ENCODE peak calls at places on chromosome 17, in nine cellular contexts. H, F, Y, L, Z, P, T, W and D are unnamed samples.

GRCh38 chr17:75153854-75154194 is 488 bp downstream of the JPT1 start:
- DNase-seq in P (no peak), L (peak), Y (no peak), W (no peak), Z (peak), F (no peak), T (no peak), H (no peak), D (peak)

GRCh38 chr17:82528484-82529265 is 9.1 kb downstream of the FOXK2 start:
- DNase-seq in T (peak), H (no peak), L (no peak), W (no peak), P (no peak), Y (peak), F (no peak), Z (no peak), D (peak)

GRCh38 chr17:69314246-69315030 is 12.5 kb downstream of the ABCA5 start:
- DNase-seq in H (no peak), W (no peak), Y (peak), L (no peak), F (no peak), P (no peak), T (peak), Z (no peak), D (no peak)

GRCh38 chr17:51590071-51590470 is 329.7 kb downstream of the UTP18 start:
- DNase-seq in T (peak), Z (no peak), F (no peak), P (no peak), W (no peak), L (no peak), H (no peak), Y (no peak), D (no peak)

GRCh38 chr17:49523706-49524472 is 28.8 kb downstream of the NGFR start:
- DNase-seq in W (no peak), F (no peak), P (no peak), T (no peak), L (peak), Y (no peak), H (no peak), Z (peak), D (no peak)

GRCh38 chr17:45645330-45645729 is 138.8 kb upstream of the CRHR1 start:
- DNase-seq in L (no peak), Y (no peak), Z (no peak), W (no peak), P (no peak), F (no peak), T (no peak), H (no peak), D (no peak)

GRCh38 chr17:29807520-29808361 is 122.3 kb downstream of the SSH2 start:
- DNase-seq in T (peak), P (peak), Y (peak), H (peak), Z (no peak), L (peak), F (peak), W (peak), D (peak)

GRCh38 chr17:45326566-45326965 is 9.7 kb upstream of the MAP3K14 start:
- DNase-seq in H (no peak), Z (no peak), Y (no peak), T (no peak), F (no peak), L (no peak), W (no peak), P (no peak), D (no peak)

GRCh38 chr17:80225230-80225629 is 5.0 kb downstream of the SLC26A11 start:
- DNase-seq in Y (no peak), W (no peak), Z (peak), H (no peak), L (no peak), T (no peak), P (no peak), F (no peak), D (no peak)

GRCh38 chr17:61410100-61410551 is 10.5 kb downstream of the TBX2 start:
- DNase-seq in L (no peak), T (no peak), Z (peak), W (no peak), Y (no peak), H (no peak), P (no peak), F (no peak), D (peak)

GRCh38 chr17:39729280-39729851 is 966 bp downstream of the MIEN1 start:
- DNase-seq in T (no peak), W (no peak), Y (no peak), H (no peak), L (no peak), F (no peak), Z (no peak), P (no peak), D (no peak)

GRCh38 chr17:68004201-68004600 is 7.9 kb upstream of the C17orf58 start:
- DNase-seq in H (no peak), T (no peak), Z (no peak), F (no peak), W (no peak), Y (no peak), P (no peak), L (no peak), D (no peak)

GRCh38 chr17:21250719-21251305 is 2.4 kb downstream of the NATD1 start:
- DNase-seq in T (no peak), L (no peak), W (no peak), Y (no peak), Z (no peak), H (no peak), P (no peak), F (no peak), D (no peak)

GRCh38 chr17:74430706-74431567 is 951 bp upstream of the GPRC5C start:
- DNase-seq in L (no peak), W (no peak), F (no peak), T (peak), P (no peak), Y (peak), Z (peak), H (peak), D (peak)

GRCh38 chr17:27256225-27257030 is 37.5 kb upstream of the WSB1 start:
- DNase-seq in W (no peak), T (no peak), Y (peak), L (no peak), F (no peak), P (no peak), H (no peak), Z (no peak), D (no peak)

GRCh38 chr17:52170963-52171572 is 12.6 kb upstream of the CA10 start:
- DNase-seq in T (peak), F (no peak), W (no peak), P (no peak), H (peak), Y (peak), Z (no peak), L (no peak), D (no peak)

GRCh38 chr17:39635614-39636176 is 1.2 kb upstream of the STARD3 start:
- DNase-seq in F (no peak), T (no peak), L (no peak), Z (no peak), H (no peak), Y (no peak), P (no peak), W (no peak), D (no peak)

GRCh38 chr17:4898927-4899326 is 409 bp upstream of the C17orf107 start:
- DNase-seq in Y (no peak), T (no peak), H (no peak), L (peak), F (no peak), Z (peak), W (no peak), P (no peak), D (no peak)

GRCh38 chr17:6437466-6437865 is 2.5 kb upstream of the AIPL1 start:
- DNase-seq in W (no peak), P (no peak), T (peak), H (no peak), L (no peak), Z (no peak), Y (no peak), F (no peak), D (no peak)

GRCh38 chr17:57071991-57072944 is 12.8 kb upstream of the AKAP1 start:
- DNase-seq in H (no peak), F (no peak), Z (no peak), P (no peak), W (no peak), Y (no peak), T (no peak), L (no peak), D (no peak)

GRCh38 chr17:7237761-7238417 is 1.4 kb downstream of the PHF23 start:
- DNase-seq in Y (peak), T (peak), L (peak), W (peak), P (peak), H (peak), Z (peak), F (peak), D (peak)

GRCh38 chr17:64354396-64354795 is 36.3 kb downstream of the PECAM1 start:
- DNase-seq in Z (no peak), F (no peak), H (no peak), W (no peak), P (no peak), T (no peak), L (no peak), Y (no peak), D (no peak)

GRCh38 chr17:39194089-39194984 is 3.1 kb downstream of the CACNB1 start:
- DNase-seq in Y (peak), P (no peak), L (no peak), H (peak), W (no peak), Z (no peak), T (no peak), F (no peak), D (peak)

GRCh38 chr17:66466421-66466820 is 164.0 kb downstream of the PRKCA start:
- DNase-seq in W (no peak), P (no peak), T (no peak), Y (no peak), L (no peak), H (no peak), Z (no peak), F (no peak), D (no peak)